ENCODE peak calls at places on chromosomes 12 and 14, in six cellular contexts. One of them, this sample, is unnamed.

GRCh38 chr14:40115583-40115982 is 683.4 kb upstream of the FBXO33 start:
- DNase-seq in HL-60: no peak
- DNase-seq in foreskin fibroblast: no peak
- DNase-seq in tibial artery: no peak
- DNase-seq in IMR-90: no peak
- DNase-seq in body of pancreas: no peak
- DNase-seq in this sample: no peak

GRCh38 chr14:53900499-53900898 is 56.1 kb downstream of the BMP4 start:
- DNase-seq in HL-60: no peak
- DNase-seq in foreskin fibroblast: peak
- DNase-seq in tibial artery: peak
- DNase-seq in IMR-90: no peak
- DNase-seq in body of pancreas: no peak
- DNase-seq in this sample: no peak

GRCh38 chr12:31005944-31006361 is 67.7 kb upstream of the DDX11 start:
- DNase-seq in HL-60: no peak
- DNase-seq in foreskin fibroblast: peak
- DNase-seq in tibial artery: peak
- DNase-seq in IMR-90: peak
- DNase-seq in body of pancreas: no peak
- DNase-seq in this sample: peak

GRCh38 chr14:65080954-65081747 is 21.2 kb downstream of the MAX start:
- DNase-seq in HL-60: no peak
- DNase-seq in foreskin fibroblast: no peak
- DNase-seq in tibial artery: no peak
- DNase-seq in IMR-90: peak
- DNase-seq in body of pancreas: no peak
- DNase-seq in this sample: no peak

GRCh38 chr14:22558221-22558913 is 30.7 kb downstream of the DAD1 start:
- DNase-seq in HL-60: no peak
- DNase-seq in foreskin fibroblast: no peak
- DNase-seq in tibial artery: no peak
- DNase-seq in IMR-90: no peak
- DNase-seq in body of pancreas: no peak
- DNase-seq in this sample: no peak

GRCh38 chr12:90023207-90023870 is 314.7 kb upstream of the ATP2B1 start:
- DNase-seq in HL-60: no peak
- DNase-seq in foreskin fibroblast: no peak
- DNase-seq in tibial artery: no peak
- DNase-seq in IMR-90: no peak
- DNase-seq in body of pancreas: no peak
- DNase-seq in this sample: no peak

GRCh38 chr12:93146278-93146939 is 217.3 kb upstream of the EEA1 start:
- DNase-seq in HL-60: no peak
- DNase-seq in foreskin fibroblast: peak
- DNase-seq in tibial artery: no peak
- DNase-seq in IMR-90: peak
- DNase-seq in body of pancreas: no peak
- DNase-seq in this sample: peak

GRCh38 chr14:67800743-67801142 is 15.6 kb downstream of the ZFYVE26 start:
- DNase-seq in HL-60: no peak
- DNase-seq in foreskin fibroblast: no peak
- DNase-seq in tibial artery: no peak
- DNase-seq in IMR-90: no peak
- DNase-seq in body of pancreas: no peak
- DNase-seq in this sample: no peak

GRCh38 chr12:44294649-44295048 is 458.8 kb downstream of the TMEM117 start:
- DNase-seq in HL-60: no peak
- DNase-seq in foreskin fibroblast: no peak
- DNase-seq in tibial artery: no peak
- DNase-seq in IMR-90: no peak
- DNase-seq in body of pancreas: no peak
- DNase-seq in this sample: no peak

GRCh38 chr12:124453419-124454351 is 113.7 kb downstream of the NCOR2 start:
- DNase-seq in HL-60: peak
- DNase-seq in foreskin fibroblast: peak
- DNase-seq in tibial artery: peak
- DNase-seq in IMR-90: peak
- DNase-seq in body of pancreas: peak
- DNase-seq in this sample: peak

GRCh38 chr12:40262657-40263056 is 37.9 kb downstream of the LRRK2 start:
- DNase-seq in HL-60: no peak
- DNase-seq in foreskin fibroblast: no peak
- DNase-seq in tibial artery: no peak
- DNase-seq in IMR-90: no peak
- DNase-seq in body of pancreas: no peak
- DNase-seq in this sample: no peak

GRCh38 chr12:81125691-81126090 is 47.8 kb downstream of the ACSS3 start:
- DNase-seq in HL-60: no peak
- DNase-seq in foreskin fibroblast: no peak
- DNase-seq in tibial artery: no peak
- DNase-seq in IMR-90: no peak
- DNase-seq in body of pancreas: no peak
- DNase-seq in this sample: no peak

GRCh38 chr12:92304335-92305066 is 158.9 kb upstream of the BTG1 start:
- DNase-seq in HL-60: no peak
- DNase-seq in foreskin fibroblast: peak
- DNase-seq in tibial artery: no peak
- DNase-seq in IMR-90: no peak
- DNase-seq in body of pancreas: no peak
- DNase-seq in this sample: peak

GRCh38 chr14:49886523-49886922 is 6.4 kb upstream of the ARF6 start:
- DNase-seq in HL-60: no peak
- DNase-seq in foreskin fibroblast: no peak
- DNase-seq in tibial artery: no peak
- DNase-seq in IMR-90: no peak
- DNase-seq in body of pancreas: no peak
- DNase-seq in this sample: no peak

GRCh38 chr14:90900712-90901111 is 84.5 kb upstream of the TTC7B start:
- DNase-seq in HL-60: no peak
- DNase-seq in foreskin fibroblast: peak
- DNase-seq in tibial artery: no peak
- DNase-seq in IMR-90: peak
- DNase-seq in body of pancreas: no peak
- DNase-seq in this sample: peak

GRCh38 chr14:59283380-59283779 is 94.9 kb downstream of the DAAM1 start:
- DNase-seq in HL-60: no peak
- DNase-seq in foreskin fibroblast: peak
- DNase-seq in tibial artery: no peak
- DNase-seq in IMR-90: peak
- DNase-seq in body of pancreas: no peak
- DNase-seq in this sample: peak

GRCh38 chr12:10331642-10332239 is 24.1 kb downstream of the KLRD1 start:
- DNase-seq in HL-60: peak
- DNase-seq in foreskin fibroblast: peak
- DNase-seq in tibial artery: no peak
- DNase-seq in IMR-90: peak
- DNase-seq in body of pancreas: no peak
- DNase-seq in this sample: peak

GRCh38 chr12:47281667-47282171 is 202.0 kb upstream of the AMIGO2 start:
- DNase-seq in HL-60: no peak
- DNase-seq in foreskin fibroblast: peak
- DNase-seq in tibial artery: no peak
- DNase-seq in IMR-90: peak
- DNase-seq in body of pancreas: no peak
- DNase-seq in this sample: peak
- H3K4me3 ChIP-seq in HL-60: no peak
- H3K4me3 ChIP-seq in foreskin fibroblast: no peak
- H3K4me3 ChIP-seq in tibial artery: no peak
- H3K4me3 ChIP-seq in IMR-90: no peak
- H3K4me3 ChIP-seq in body of pancreas: no peak
- H3K4me3 ChIP-seq in this sample: no peak

DNA sequence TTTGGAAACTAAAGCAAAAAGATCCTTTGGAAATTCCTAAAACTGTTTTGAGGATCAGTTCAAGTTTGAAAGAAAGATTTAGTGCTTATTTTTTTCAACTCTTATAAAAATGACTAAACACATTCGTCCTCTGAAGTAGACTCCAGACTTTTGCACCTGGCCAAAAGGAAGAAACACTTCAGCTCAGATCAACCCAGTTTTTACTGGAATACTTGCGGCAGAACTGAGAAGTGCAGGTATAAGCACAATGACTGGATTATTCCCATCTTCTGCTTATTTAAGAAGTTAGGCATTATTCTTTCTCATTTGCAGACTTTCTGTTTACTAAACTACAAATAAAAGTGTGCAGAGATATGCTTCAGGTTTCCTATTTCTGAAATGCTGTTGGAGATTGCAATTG is 41.9 kb downstream of the PDE6H start:
- DNase-seq in HL-60: no peak
- DNase-seq in foreskin fibroblast: no peak
- DNase-seq in tibial artery: no peak
- DNase-seq in IMR-90: no peak
- DNase-seq in body of pancreas: no peak
- DNase-seq in this sample: no peak
- TF ChIP-seq CTCF in HL-60: no peak
- TF ChIP-seq CTCF in foreskin fibroblast: no peak
- TF ChIP-seq CTCF in tibial artery: no peak
- TF ChIP-seq CTCF in IMR-90: no peak
- TF ChIP-seq CTCF in body of pancreas: no peak
- TF ChIP-seq CTCF in this sample: no peak

GRCh38 chr14:75715926-75716780 is 55.1 kb downstream of the TTLL5 start:
- DNase-seq in HL-60: no peak
- DNase-seq in foreskin fibroblast: peak
- DNase-seq in tibial artery: no peak
- DNase-seq in IMR-90: peak
- DNase-seq in body of pancreas: no peak
- DNase-seq in this sample: peak

GRCh38 chr14:75711796-75712211 is 50.8 kb downstream of the TTLL5 start:
- DNase-seq in HL-60: no peak
- DNase-seq in foreskin fibroblast: peak
- DNase-seq in tibial artery: peak
- DNase-seq in IMR-90: peak
- DNase-seq in body of pancreas: peak
- DNase-seq in this sample: peak

GRCh38 chr14:75709207-75709812 is 48.3 kb downstream of the TTLL5 start:
- DNase-seq in HL-60: peak
- DNase-seq in foreskin fibroblast: peak
- DNase-seq in tibial artery: peak
- DNase-seq in IMR-90: peak
- DNase-seq in body of pancreas: peak
- DNase-seq in this sample: peak

GRCh38 chr14:75714993-75715392 is 53.9 kb downstream of the TTLL5 start:
- DNase-seq in HL-60: no peak
- DNase-seq in foreskin fibroblast: no peak
- DNase-seq in tibial artery: no peak
- DNase-seq in IMR-90: no peak
- DNase-seq in body of pancreas: no peak
- DNase-seq in this sample: peak

GRCh38 chr14:75711134-75711795 is 50.2 kb downstream of the TTLL5 start:
- DNase-seq in HL-60: peak
- DNase-seq in foreskin fibroblast: peak
- DNase-seq in tibial artery: no peak
- DNase-seq in IMR-90: peak
- DNase-seq in body of pancreas: peak
- DNase-seq in this sample: peak
- H3K4me3 ChIP-seq in HL-60: no peak
- H3K4me3 ChIP-seq in foreskin fibroblast: no peak
- H3K4me3 ChIP-seq in tibial artery: no peak
- H3K4me3 ChIP-seq in IMR-90: no peak
- H3K4me3 ChIP-seq in body of pancreas: no peak
- H3K4me3 ChIP-seq in this sample: no peak

GRCh38 chr12:104733717-104734175 is 224.3 kb downstream of the SLC41A2 start:
- DNase-seq in HL-60: peak
- DNase-seq in foreskin fibroblast: no peak
- DNase-seq in tibial artery: peak
- DNase-seq in IMR-90: no peak
- DNase-seq in body of pancreas: no peak
- DNase-seq in this sample: no peak
- TF ChIP-seq CTCF in HL-60: no peak
- TF ChIP-seq CTCF in foreskin fibroblast: no peak
- TF ChIP-seq CTCF in tibial artery: peak
- TF ChIP-seq CTCF in IMR-90: peak
- TF ChIP-seq CTCF in body of pancreas: no peak
- TF ChIP-seq CTCF in this sample: no peak

GRCh38 chr12:96047151-96047620 is 11.8 kb upstream of the LTA4H start:
- DNase-seq in HL-60: no peak
- DNase-seq in foreskin fibroblast: no peak
- DNase-seq in tibial artery: no peak
- DNase-seq in IMR-90: no peak
- DNase-seq in body of pancreas: no peak
- DNase-seq in this sample: no peak
- H3K4me3 ChIP-seq in HL-60: no peak
- H3K4me3 ChIP-seq in foreskin fibroblast: no peak
- H3K4me3 ChIP-seq in tibial artery: no peak
- H3K4me3 ChIP-seq in IMR-90: no peak
- H3K4me3 ChIP-seq in body of pancreas: no peak
- H3K4me3 ChIP-seq in this sample: no peak

GRCh38 chr12:57549203-57549908 is 488 bp upstream of the KIF5A start:
- DNase-seq in HL-60: no peak
- DNase-seq in foreskin fibroblast: no peak
- DNase-seq in tibial artery: peak
- DNase-seq in IMR-90: no peak
- DNase-seq in body of pancreas: no peak
- DNase-seq in this sample: no peak

GRCh38 chr12:57547366-57548315 is 649 bp upstream of the DCTN2 start:
- DNase-seq in HL-60: no peak
- DNase-seq in foreskin fibroblast: no peak
- DNase-seq in tibial artery: no peak
- DNase-seq in IMR-90: no peak
- DNase-seq in body of pancreas: no peak
- DNase-seq in this sample: no peak

GRCh38 chr12:57545809-57546437 is 1.1 kb downstream of the DCTN2 start:
- DNase-seq in HL-60: no peak
- DNase-seq in foreskin fibroblast: no peak
- DNase-seq in tibial artery: peak
- DNase-seq in IMR-90: peak
- DNase-seq in body of pancreas: no peak
- DNase-seq in this sample: no peak

GRCh38 chr12:57548488-57548887 is 1.4 kb upstream of the KIF5A start:
- DNase-seq in HL-60: no peak
- DNase-seq in foreskin fibroblast: no peak
- DNase-seq in tibial artery: peak
- DNase-seq in IMR-90: no peak
- DNase-seq in body of pancreas: no peak
- DNase-seq in this sample: no peak

DNA sequence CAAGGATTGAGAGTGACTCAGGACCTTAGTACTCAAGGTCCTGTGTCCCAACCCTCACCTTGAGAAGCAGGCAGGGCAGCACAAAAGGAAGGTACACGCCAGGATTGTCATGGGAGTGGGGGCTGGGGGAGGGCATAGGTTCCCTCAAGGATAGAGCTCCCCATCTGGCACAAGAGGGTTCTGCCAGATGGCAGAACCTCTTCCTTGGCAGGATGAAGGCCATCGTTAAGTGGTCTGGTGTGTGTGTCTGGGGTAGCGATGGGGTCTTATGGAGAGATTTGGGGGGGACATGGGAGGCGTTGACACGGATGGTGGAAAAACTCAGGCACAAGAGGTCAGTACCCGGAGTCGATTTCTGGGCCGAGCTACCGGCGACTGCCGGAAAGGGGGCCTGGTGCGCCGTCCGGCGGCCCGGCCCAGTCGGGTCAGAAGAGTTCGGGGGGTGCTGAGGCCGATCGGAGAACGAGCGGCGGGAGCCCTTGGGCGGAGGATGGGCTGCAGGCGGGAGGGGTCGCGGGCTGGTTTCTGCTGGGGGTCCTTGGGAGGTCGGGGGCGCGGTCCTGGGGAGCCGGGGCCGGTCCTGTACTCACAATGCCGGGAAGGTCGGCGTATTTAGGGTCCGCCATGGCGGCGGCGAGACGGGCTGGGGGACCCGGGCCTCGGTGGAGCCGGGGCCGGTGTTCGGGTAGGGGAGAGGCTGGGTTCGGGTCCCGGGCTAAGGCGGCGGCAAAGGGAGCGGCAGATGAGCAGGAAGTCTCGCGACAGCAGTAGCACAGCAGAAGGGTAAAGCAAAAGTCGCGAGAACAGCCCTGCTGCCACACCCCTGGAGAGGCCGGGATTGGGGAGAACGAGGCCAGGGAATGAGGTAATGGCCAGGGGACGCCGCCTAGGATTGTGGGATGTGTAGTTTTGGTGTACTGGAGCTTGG is at the start of gene DCTN2:
- DNase-seq in HL-60: peak
- DNase-seq in foreskin fibroblast: peak
- DNase-seq in tibial artery: peak
- DNase-seq in IMR-90: peak
- DNase-seq in body of pancreas: peak
- DNase-seq in this sample: peak
- TF ChIP-seq CTCF in HL-60: no peak
- TF ChIP-seq CTCF in foreskin fibroblast: no peak
- TF ChIP-seq CTCF in tibial artery: no peak
- TF ChIP-seq CTCF in IMR-90: no peak
- TF ChIP-seq CTCF in body of pancreas: no peak
- TF ChIP-seq CTCF in this sample: peak